ENCODE peak calls at places on chromosomes 16 and 17, in four cellular contexts. One of them, this sample, is unnamed.

GRCh38 chr16:17949713-17950112 is 386.8 kb downstream of the NPIPA8 start:
- DNase-seq in HL-60: no peak
- DNase-seq in K562: no peak
- DNase-seq in GM12878: no peak
- DNase-seq in this sample: no peak

GRCh38 chr16:8878523-8878911 is 3.6 kb upstream of the LITAFD start:
- DNase-seq in GM12878: no peak
- DNase-seq in K562: no peak
- DNase-seq in HL-60: no peak
- DNase-seq in this sample: no peak

GRCh38 chr17:61478790-61479492 is 26.7 kb downstream of the TBX4 start:
- DNase-seq in HL-60: no peak
- DNase-seq in GM12878: no peak
- DNase-seq in K562: peak
- DNase-seq in this sample: no peak

GRCh38 chr17:66354472-66354871 is 52.1 kb downstream of the PRKCA start:
- DNase-seq in HL-60: no peak
- DNase-seq in GM12878: no peak
- DNase-seq in K562: no peak
- DNase-seq in this sample: no peak

GRCh38 chr16:3873482-3874173 is 6.9 kb downstream of the CREBBP start:
- DNase-seq in HL-60: no peak
- DNase-seq in GM12878: no peak
- DNase-seq in K562: no peak
- DNase-seq in this sample: no peak

GRCh38 chr16:8924214-8924613 is 39.5 kb downstream of the USP7 start:
- DNase-seq in HL-60: no peak
- DNase-seq in GM12878: no peak
- DNase-seq in K562: no peak
- DNase-seq in this sample: no peak

GRCh38 chr17:75876938-75877751 is 1.2 kb downstream of the TRIM47 start:
- DNase-seq in K562: no peak
- DNase-seq in HL-60: no peak
- DNase-seq in GM12878: no peak
- DNase-seq in this sample: no peak

GRCh38 chr16:19269098-19269497 is 16.4 kb upstream of the CLEC19A start:
- DNase-seq in HL-60: no peak
- DNase-seq in K562: no peak
- DNase-seq in GM12878: no peak
- DNase-seq in this sample: no peak

GRCh38 chr17:42329025-42329976 is 41.0 kb downstream of the STAT5A start:
- DNase-seq in HL-60: no peak
- DNase-seq in GM12878: no peak
- DNase-seq in K562: no peak
- DNase-seq in this sample: no peak

GRCh38 chr16:1990336-1991134 is 765 bp downstream of the SYNGR3 start:
- DNase-seq in K562: peak
- DNase-seq in GM12878: no peak
- DNase-seq in HL-60: no peak
- DNase-seq in this sample: no peak

GRCh38 chr16:85067024-85067423 is 39.4 kb downstream of the KIAA0513 start:
- DNase-seq in K562: no peak
- DNase-seq in GM12878: no peak
- DNase-seq in HL-60: no peak
- DNase-seq in this sample: no peak
- TF ChIP-seq SPI1 in K562: no peak
- TF ChIP-seq SPI1 in GM12878: no peak
- TF ChIP-seq SPI1 in HL-60: no peak
- TF ChIP-seq SPI1 in this sample: no peak

DNA sequence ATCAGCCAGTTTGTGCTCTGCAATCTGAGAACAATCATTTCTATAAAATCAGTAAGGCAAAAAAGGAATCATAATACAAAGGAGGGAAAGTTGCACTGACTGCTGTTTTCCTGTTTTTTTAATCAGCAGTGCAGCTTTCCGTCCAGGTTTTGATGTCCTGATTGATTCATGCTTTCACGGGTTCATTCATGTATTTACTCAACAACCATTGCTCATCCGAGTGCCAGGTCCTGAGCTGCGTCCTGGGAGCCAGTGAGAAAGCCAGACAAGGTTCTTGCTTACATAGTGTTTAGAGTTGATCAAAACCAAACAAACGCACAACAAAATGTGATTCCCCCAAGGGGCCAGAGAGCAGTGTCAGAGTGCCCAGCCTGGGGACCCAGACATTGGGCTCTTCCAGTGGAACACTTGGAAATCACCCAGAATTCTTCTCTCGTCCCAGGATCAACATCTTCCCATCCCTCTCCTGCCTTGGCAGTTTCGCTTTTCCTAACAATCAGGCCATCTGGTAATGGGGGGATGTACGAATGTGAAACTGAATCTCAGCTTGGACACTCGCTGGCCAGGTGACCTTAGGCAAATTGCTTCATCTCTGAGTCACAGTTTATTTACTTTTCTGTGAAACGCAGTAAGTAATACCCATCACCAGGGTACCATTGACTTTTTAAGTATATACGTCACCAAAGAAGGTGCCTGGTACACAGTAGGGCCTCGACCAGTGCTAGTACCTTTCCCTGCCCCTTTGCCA is 13.3 kb upstream of the C1QL1 start:
- DNase-seq in K562: no peak
- DNase-seq in GM12878: no peak
- DNase-seq in HL-60: no peak
- DNase-seq in this sample: no peak
- TF ChIP-seq SPI1 in K562: no peak
- TF ChIP-seq SPI1 in GM12878: no peak
- TF ChIP-seq SPI1 in HL-60: no peak
- TF ChIP-seq SPI1 in this sample: no peak

DNA sequence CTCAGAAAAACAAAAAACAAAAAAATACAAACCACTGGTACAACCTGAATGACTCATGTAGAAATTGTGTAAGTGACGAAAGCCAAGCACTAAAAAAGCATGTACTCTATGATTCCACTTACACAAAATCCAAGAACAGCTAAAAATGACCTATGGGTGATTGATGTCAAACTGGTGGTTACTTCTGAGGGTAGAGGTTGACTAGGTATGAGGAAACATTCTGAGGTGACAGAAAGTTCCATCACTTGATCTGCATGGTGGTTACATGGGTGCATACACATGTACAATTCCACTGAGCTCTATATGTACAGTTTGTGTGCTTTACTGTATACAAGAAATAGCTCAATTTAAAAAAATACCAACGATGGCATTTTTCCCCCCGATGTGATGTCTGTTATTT is 31.1 kb downstream of the DHRS7C start:
- DNase-seq in K562: no peak
- DNase-seq in GM12878: no peak
- DNase-seq in HL-60: no peak
- DNase-seq in this sample: no peak
- TF ChIP-seq SPI1 in K562: no peak
- TF ChIP-seq SPI1 in GM12878: no peak
- TF ChIP-seq SPI1 in HL-60: no peak
- TF ChIP-seq SPI1 in this sample: no peak

GRCh38 chr17:65191805-65192740 is 54.9 kb downstream of the RGS9 start:
- DNase-seq in HL-60: peak
- DNase-seq in K562: no peak
- DNase-seq in GM12878: no peak
- DNase-seq in this sample: no peak
- TF ChIP-seq SPI1 in HL-60: no peak
- TF ChIP-seq SPI1 in K562: no peak
- TF ChIP-seq SPI1 in GM12878: no peak
- TF ChIP-seq SPI1 in this sample: no peak

This sample was measured in GM12891.